ENCODE peak calls at places on chromosomes 6 and 20, in five cellular contexts. One of them, this sample, is unnamed.

GRCh38 chr6:15400572-15401004 is 154.7 kb downstream of the JARID2 start:
- DNase-seq in hippocampal formation: peak
- DNase-seq in ovary: peak
- DNase-seq in glutamatergic neuron: peak
- DNase-seq in NCI-H1105: peak
- DNase-seq in this sample: peak

GRCh38 chr6:25852756-25853155 is 20.9 kb upstream of the SLC17A1 start:
- DNase-seq in hippocampal formation: no peak
- DNase-seq in ovary: no peak
- DNase-seq in glutamatergic neuron: no peak
- DNase-seq in NCI-H1105: no peak
- DNase-seq in this sample: no peak

GRCh38 chr6:139550361-139550760 is 175.9 kb upstream of the CITED2 start:
- DNase-seq in hippocampal formation: no peak
- DNase-seq in ovary: no peak
- DNase-seq in glutamatergic neuron: no peak
- DNase-seq in NCI-H1105: no peak
- DNase-seq in this sample: no peak

GRCh38 chr6:69868961-69869360 is 2.6 kb downstream of the COL19A1 start:
- DNase-seq in hippocampal formation: no peak
- DNase-seq in ovary: no peak
- DNase-seq in glutamatergic neuron: no peak
- DNase-seq in NCI-H1105: no peak
- DNase-seq in this sample: no peak

GRCh38 chr20:61105395-61105794 is 146.7 kb upstream of the CDH4 start:
- DNase-seq in hippocampal formation: no peak
- DNase-seq in ovary: no peak
- DNase-seq in glutamatergic neuron: no peak
- DNase-seq in NCI-H1105: no peak
- DNase-seq in this sample: no peak

GRCh38 chr20:52945862-52946522 is 26.2 kb upstream of the TSHZ2 start:
- DNase-seq in hippocampal formation: no peak
- DNase-seq in ovary: no peak
- DNase-seq in glutamatergic neuron: no peak
- DNase-seq in NCI-H1105: peak
- DNase-seq in this sample: no peak

GRCh38 chr6:23656826-23657225 is 469.2 kb upstream of the NRSN1 start:
- DNase-seq in hippocampal formation: no peak
- DNase-seq in ovary: no peak
- DNase-seq in glutamatergic neuron: no peak
- DNase-seq in NCI-H1105: no peak
- DNase-seq in this sample: no peak

GRCh38 chr6:106844930-106845329 is 129.6 kb downstream of the CD24 start:
- DNase-seq in hippocampal formation: no peak
- DNase-seq in ovary: no peak
- DNase-seq in glutamatergic neuron: no peak
- DNase-seq in NCI-H1105: no peak
- DNase-seq in this sample: no peak

GRCh38 chr6:111872521-111873177 is 603 bp downstream of the FYN start:
- DNase-seq in hippocampal formation: no peak
- DNase-seq in ovary: peak
- DNase-seq in glutamatergic neuron: peak
- DNase-seq in NCI-H1105: no peak
- DNase-seq in this sample: no peak

GRCh38 chr6:106963544-106963943 is 11.0 kb downstream of the CD24 start:
- DNase-seq in hippocampal formation: no peak
- DNase-seq in ovary: no peak
- DNase-seq in glutamatergic neuron: no peak
- DNase-seq in NCI-H1105: no peak
- DNase-seq in this sample: no peak

GRCh38 chr6:82144007-82144851 is 103.3 kb downstream of the IBTK start:
- DNase-seq in hippocampal formation: no peak
- DNase-seq in ovary: no peak
- DNase-seq in glutamatergic neuron: no peak
- DNase-seq in NCI-H1105: no peak
- DNase-seq in this sample: no peak

GRCh38 chr6:1477432-1478090 is 88.2 kb downstream of the FOXF2 start:
- DNase-seq in hippocampal formation: no peak
- DNase-seq in ovary: no peak
- DNase-seq in glutamatergic neuron: no peak
- DNase-seq in NCI-H1105: no peak
- DNase-seq in this sample: no peak

GRCh38 chr20:39851459-39851858 is 837.6 kb downstream of the MAFB start:
- DNase-seq in hippocampal formation: no peak
- DNase-seq in ovary: no peak
- DNase-seq in glutamatergic neuron: no peak
- DNase-seq in NCI-H1105: no peak
- DNase-seq in this sample: no peak

GRCh38 chr6:141501616-141502015 is 631.1 kb upstream of the GJE1 start:
- DNase-seq in hippocampal formation: no peak
- DNase-seq in ovary: no peak
- DNase-seq in glutamatergic neuron: no peak
- DNase-seq in NCI-H1105: no peak
- DNase-seq in this sample: no peak

GRCh38 chr20:57514273-57514751 is 10.6 kb downstream of the CTCFL start:
- DNase-seq in hippocampal formation: peak
- DNase-seq in ovary: peak
- DNase-seq in glutamatergic neuron: peak
- DNase-seq in NCI-H1105: no peak
- DNase-seq in this sample: peak

GRCh38 chr6:53439556-53439955 is 90.8 kb upstream of the ELOVL5 start:
- DNase-seq in hippocampal formation: no peak
- DNase-seq in ovary: no peak
- DNase-seq in glutamatergic neuron: no peak
- DNase-seq in NCI-H1105: no peak
- DNase-seq in this sample: no peak

GRCh38 chr6:108738684-108739406 is 109.4 kb upstream of the ARMC2 start:
- DNase-seq in hippocampal formation: no peak
- DNase-seq in ovary: no peak
- DNase-seq in glutamatergic neuron: no peak
- DNase-seq in NCI-H1105: no peak
- DNase-seq in this sample: no peak

GRCh38 chr6:100549406-100550167 is 84.9 kb upstream of the SIM1 start:
- DNase-seq in hippocampal formation: no peak
- DNase-seq in ovary: no peak
- DNase-seq in glutamatergic neuron: no peak
- DNase-seq in NCI-H1105: no peak
- DNase-seq in this sample: no peak

GRCh38 chr6:73393278-73393677 is 1.4 kb upstream of the DDX43 start:
- DNase-seq in hippocampal formation: no peak
- DNase-seq in ovary: no peak
- DNase-seq in glutamatergic neuron: no peak
- DNase-seq in NCI-H1105: no peak
- DNase-seq in this sample: no peak

GRCh38 chr6:37059344-37060194 is 54.1 kb downstream of the FGD2 start:
- DNase-seq in hippocampal formation: peak
- DNase-seq in ovary: peak
- DNase-seq in glutamatergic neuron: no peak
- DNase-seq in NCI-H1105: no peak
- DNase-seq in this sample: peak

GRCh38 chr20:54017846-54018245 is 52.5 kb downstream of the BCAS1 start:
- DNase-seq in hippocampal formation: no peak
- DNase-seq in ovary: no peak
- DNase-seq in glutamatergic neuron: no peak
- DNase-seq in NCI-H1105: no peak
- DNase-seq in this sample: no peak

GRCh38 chr6:133951881-133952814 is 876 bp upstream of the TBPL1 start:
- DNase-seq in hippocampal formation: peak
- DNase-seq in ovary: peak
- DNase-seq in glutamatergic neuron: peak
- DNase-seq in NCI-H1105: peak
- DNase-seq in this sample: peak

GRCh38 chr6:35081426-35081851 is 59.7 kb downstream of the TCP11 start:
- DNase-seq in hippocampal formation: no peak
- DNase-seq in ovary: peak
- DNase-seq in glutamatergic neuron: no peak
- DNase-seq in NCI-H1105: no peak
- DNase-seq in this sample: no peak

GRCh38 chr20:2301164-2301622 is 5.4 kb downstream of the TGM3 start:
- DNase-seq in hippocampal formation: peak
- DNase-seq in ovary: no peak
- DNase-seq in glutamatergic neuron: no peak
- DNase-seq in NCI-H1105: no peak
- DNase-seq in this sample: no peak

GRCh38 chr6:121042766-121043165 is 291.5 kb downstream of the TBC1D32 start:
- DNase-seq in hippocampal formation: no peak
- DNase-seq in ovary: no peak
- DNase-seq in glutamatergic neuron: no peak
- DNase-seq in NCI-H1105: no peak
- DNase-seq in this sample: peak

GRCh38 chr6:158087519-158087867 is 80.6 kb downstream of the SERAC1 start:
- DNase-seq in hippocampal formation: no peak
- DNase-seq in ovary: peak
- DNase-seq in glutamatergic neuron: no peak
- DNase-seq in NCI-H1105: no peak
- DNase-seq in this sample: no peak

GRCh38 chr6:107116328-107116892 is 1.1 kb upstream of the BEND3 start:
- DNase-seq in hippocampal formation: no peak
- DNase-seq in ovary: no peak
- DNase-seq in glutamatergic neuron: peak
- DNase-seq in NCI-H1105: no peak
- DNase-seq in this sample: no peak

GRCh38 chr20:4065405-4065841 is 50.1 kb upstream of the RNF24 start:
- DNase-seq in hippocampal formation: no peak
- DNase-seq in ovary: no peak
- DNase-seq in glutamatergic neuron: no peak
- DNase-seq in NCI-H1105: no peak
- DNase-seq in this sample: no peak

GRCh38 chr20:62203378-62204030 is 16.6 kb downstream of the HRH3 start:
- DNase-seq in hippocampal formation: no peak
- DNase-seq in ovary: no peak
- DNase-seq in glutamatergic neuron: peak
- DNase-seq in NCI-H1105: no peak
- DNase-seq in this sample: no peak